ENCODE peak calls at places on chromosome 19, in four cellular contexts. P is GM06990, U is AG04450, Q is NB4. V is an unnamed sample.
A peak's percentile ranks its signal among the peaks of the same experiment; 100 is the strongest.

GRCh38 chr19:19119325-19120237 is 18.7 kb downstream of the TMEM161A start:
- DNase-seq in P (no peak), U (no peak), Q (no peak), V (no peak)

GRCh38 chr19:42286349-42287016 is 15.4 kb upstream of the PRR19 start:
- DNase-seq in P (peak; percentile 20), U (no peak), Q (no peak), V (peak; percentile 55)

GRCh38 chr19:11479470-11480080 is 1.3 kb downstream of the ELAVL3 start:
- DNase-seq in P (no peak), U (no peak), Q (no peak), V (peak; percentile 65)

GRCh38 chr19:46056536-46056935 is 15.7 kb upstream of the IGFL4 start:
- DNase-seq in P (no peak), U (no peak), Q (no peak), V (no peak)

GRCh38 chr19:40219721-40220276 is 1.6 kb upstream of the TTC9B start:
- DNase-seq in P (no peak), U (no peak), Q (no peak), V (no peak)

GRCh38 chr19:20078696-20079095 is 896 bp downstream of the ZNF90 start:
- DNase-seq in P (no peak), U (no peak), Q (peak; percentile 70), V (no peak)

GRCh38 chr19:1502433-1503088 is 10.3 kb downstream of the ADAMTSL5 start:
- DNase-seq in P (no peak), U (no peak), Q (no peak), V (no peak)

GRCh38 chr19:28482221-28482620 is 730.7 kb downstream of the UQCRFS1 start:
- DNase-seq in P (no peak), U (no peak), Q (no peak), V (no peak)

GRCh38 chr19:17893766-17894165 is 22.0 kb downstream of the SLC5A5 start:
- DNase-seq in P (no peak), U (no peak), Q (no peak), V (no peak)

GRCh38 chr19:42589792-42590191 is 4.9 kb downstream of the CEACAM8 start:
- DNase-seq in P (no peak), U (no peak), Q (no peak), V (no peak)

GRCh38 chr19:45098521-45099464 is 5.8 kb downstream of the PPP1R37 start:
- DNase-seq in P (no peak), U (no peak), Q (no peak), V (no peak)

GRCh38 chr19:47331931-47332547 is at the start of gene C5AR2:
- DNase-seq in P (no peak), U (no peak), Q (no peak), V (no peak)

GRCh38 chr19:52343548-52343947 is 7.5 kb downstream of the ZNF610 start:
- DNase-seq in P (no peak), U (no peak), Q (peak; percentile 83), V (no peak)
- TF ChIP-seq CTCF in P (peak; percentile 43), U (peak; percentile 20), Q (peak; percentile 82), V (peak; percentile 50)

DNA sequence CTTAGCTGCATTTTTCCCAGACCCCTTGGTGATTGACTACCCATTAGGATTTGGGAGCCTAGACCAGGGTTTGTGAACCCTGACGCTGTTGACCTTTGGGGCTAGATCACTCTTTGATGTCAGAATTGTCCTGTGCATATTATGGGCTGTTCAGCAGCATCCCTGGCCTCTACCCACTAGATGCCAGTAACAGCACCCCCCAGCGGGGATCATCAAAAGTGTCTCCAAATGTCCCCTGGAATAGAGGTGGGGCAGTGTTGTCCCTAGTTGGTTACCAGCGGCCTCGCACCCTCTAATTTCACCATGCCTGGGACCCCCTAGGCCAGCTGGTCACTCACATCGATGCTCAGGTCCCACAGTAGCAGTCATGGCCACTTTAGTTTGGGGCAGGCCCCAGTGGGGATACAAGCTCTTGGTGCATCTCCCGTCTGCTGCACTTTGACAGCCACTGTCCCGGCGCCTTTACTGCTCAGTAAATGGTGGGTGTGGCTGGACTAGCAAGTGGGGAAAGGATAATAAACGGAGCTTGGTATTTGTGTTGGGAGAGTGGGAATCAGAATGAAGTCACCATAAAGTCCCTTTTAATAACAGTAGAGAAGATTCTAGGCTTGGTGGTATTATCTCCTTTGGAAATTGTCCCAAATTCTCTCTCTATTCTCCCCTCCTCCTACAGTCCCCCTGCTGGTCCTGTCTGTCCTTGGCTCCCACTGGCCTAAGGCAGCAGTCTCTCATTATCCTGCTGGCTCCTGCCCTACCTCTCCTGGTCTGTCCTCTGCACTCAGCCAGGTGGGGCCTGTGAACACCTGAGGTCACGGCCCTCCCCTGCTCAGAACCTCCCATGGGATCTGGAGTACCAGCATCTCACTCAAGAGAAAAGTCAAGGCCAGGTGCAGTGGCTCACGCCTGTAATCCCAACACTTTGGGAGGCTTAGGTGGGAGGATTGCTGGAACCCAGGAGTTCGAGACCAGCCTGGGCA is 80.6 kb downstream of the SIPA1L3 start:
- DNase-seq in P (no peak), U (no peak), Q (no peak), V (no peak)
- TF ChIP-seq CTCF in P (peak; percentile 56), U (peak; percentile 12), Q (no peak), V (peak; percentile 29)

GRCh38 chr19:30000862-30001261 is 58.8 kb downstream of the URI1 start:
- DNase-seq in P (no peak), U (no peak), Q (no peak), V (no peak)

GRCh38 chr19:30001301-30001700 is 59.3 kb downstream of the URI1 start:
- DNase-seq in P (no peak), U (no peak), Q (peak; percentile 6), V (no peak)

GRCh38 chr19:29999490-29999889 is 57.5 kb downstream of the URI1 start:
- DNase-seq in P (no peak), U (no peak), Q (no peak), V (no peak)

GRCh38 chr19:30003862-30004261 is 61.8 kb downstream of the URI1 start:
- DNase-seq in P (no peak), U (no peak), Q (no peak), V (no peak)

GRCh38 chr19:30001794-30002193 is 59.8 kb downstream of the URI1 start:
- DNase-seq in P (no peak), U (no peak), Q (peak; percentile 36), V (no peak)
- TF ChIP-seq CTCF in P (peak; percentile 20), U (peak; percentile 34), Q (no peak), V (no peak)

DNA sequence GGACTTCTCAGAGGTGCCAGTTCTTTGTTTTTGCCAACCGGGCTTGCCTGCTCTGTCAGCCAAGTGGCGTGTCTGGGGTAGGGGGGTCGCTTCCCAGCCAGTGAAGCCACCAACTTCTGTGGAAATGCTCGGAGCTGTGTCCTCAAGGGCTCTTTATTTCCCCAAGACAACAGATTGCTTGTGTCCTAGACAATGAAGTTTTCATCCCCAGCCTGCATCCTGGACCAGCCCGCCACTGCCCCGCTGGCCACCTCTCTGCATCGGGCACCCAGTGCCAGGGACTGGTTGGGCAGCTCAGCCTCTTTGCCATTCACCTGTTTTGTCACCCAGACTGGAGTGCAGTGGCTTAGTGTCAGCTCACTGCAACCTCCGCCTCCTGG is 3.7 kb downstream of the RAB11B start:
- DNase-seq in P (no peak), U (no peak), Q (peak; percentile 12), V (no peak)
- TF ChIP-seq CTCF in P (no peak), U (no peak), Q (no peak), V (no peak)

DNA sequence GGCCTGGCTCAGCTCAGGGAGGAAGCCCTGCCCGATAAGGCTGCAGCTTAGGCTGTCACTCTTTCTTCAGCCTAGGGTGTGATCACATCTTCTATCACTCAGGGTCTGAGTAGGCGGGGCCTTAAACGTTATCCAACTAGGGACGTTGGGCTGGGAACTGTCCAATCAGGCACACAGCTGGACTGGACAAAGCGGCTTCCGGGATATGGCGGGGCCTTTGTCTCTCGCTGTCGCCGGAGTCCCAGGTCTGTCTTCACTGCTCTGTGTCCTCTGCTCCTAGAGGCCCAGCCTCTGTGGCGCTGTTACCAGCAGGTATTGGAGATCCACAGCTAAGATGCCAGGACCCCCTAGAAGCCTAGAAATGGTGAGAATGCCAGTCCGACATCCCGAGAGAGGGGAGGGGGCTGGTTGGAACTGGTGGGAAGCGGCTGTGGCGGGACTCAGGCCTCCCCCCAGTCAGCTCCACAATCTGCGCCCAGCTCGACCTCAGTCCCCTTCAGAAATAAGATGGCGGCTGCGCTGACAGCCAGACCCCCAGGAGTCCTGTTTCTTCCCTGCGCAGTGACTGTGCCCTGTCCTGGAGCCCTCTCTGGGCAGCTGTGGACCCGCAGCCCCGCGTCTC is at the start of gene ZNF254:
- DNase-seq in P (peak; percentile 83), U (peak; percentile 82), Q (peak; percentile 98), V (peak; percentile 81)
- TF ChIP-seq CTCF in P (no peak), U (no peak), Q (peak; percentile 2), V (no peak)

GRCh38 chr19:33819875-33820781 is 23.5 kb downstream of the KCTD15 start:
- DNase-seq in P (no peak), U (no peak), Q (peak; percentile 94), V (peak; percentile 58)
- TF ChIP-seq CTCF in P (no peak), U (no peak), Q (no peak), V (no peak)

GRCh38 chr19:4620675-4621074 is 18.6 kb upstream of the TNFAIP8L1 start:
- DNase-seq in P (no peak), U (no peak), Q (no peak), V (no peak)

GRCh38 chr19:4624301-4624700 is 15.0 kb upstream of the TNFAIP8L1 start:
- DNase-seq in P (no peak), U (no peak), Q (no peak), V (no peak)

GRCh38 chr19:4624733-4625362 is 14.5 kb upstream of the TNFAIP8L1 start:
- DNase-seq in P (no peak), U (no peak), Q (peak; percentile 37), V (no peak)

GRCh38 chr19:4619668-4620294 is 19.5 kb upstream of the TNFAIP8L1 start:
- DNase-seq in P (no peak), U (no peak), Q (no peak), V (no peak)

DNA sequence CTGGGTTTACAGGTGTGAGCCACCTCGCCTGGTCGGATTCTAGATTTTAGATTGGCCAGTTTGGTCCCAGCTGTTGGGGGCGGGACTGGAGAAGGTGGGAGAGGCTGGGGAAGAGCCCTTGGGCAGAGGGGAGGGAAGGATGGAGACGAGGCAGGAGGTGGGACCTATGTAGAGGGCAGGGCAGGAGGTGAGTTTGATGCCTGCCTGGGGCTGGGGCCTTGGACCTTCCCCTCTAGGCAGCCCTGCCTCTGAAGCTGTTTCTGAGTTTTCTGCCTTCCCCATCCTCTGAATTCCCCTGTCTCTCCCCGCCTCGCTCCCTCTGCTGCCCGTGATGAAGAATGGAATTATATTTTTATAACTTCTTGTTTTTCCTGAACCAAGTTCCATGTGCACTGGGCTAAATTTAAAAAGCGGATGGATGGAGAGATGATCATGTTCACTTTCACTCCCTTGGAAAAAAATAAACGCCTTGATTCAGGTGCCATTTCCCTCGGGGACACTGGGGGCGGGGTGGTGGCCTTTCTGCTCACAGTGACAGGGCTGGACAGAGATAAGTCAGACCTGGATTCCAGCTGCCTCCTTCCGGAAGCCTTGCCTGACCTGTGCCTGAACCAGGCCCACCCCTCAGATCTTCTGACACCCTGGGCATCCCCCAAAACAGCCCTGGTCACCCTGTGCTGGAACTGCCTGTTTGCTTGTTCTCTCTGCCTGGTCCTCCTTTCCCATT is 16.5 kb upstream of the TNFAIP8L1 start:
- DNase-seq in P (no peak), U (no peak), Q (no peak), V (no peak)
- TF ChIP-seq CTCF in P (peak; percentile 17), U (peak; percentile 27), Q (no peak), V (no peak)

V was measured in GM13977.